ENCODE peak calls at places on chromosomes 12 and 14, in ten cellular contexts. H is iris pigment epithelial cell; W is stimulated activated naive CD4-positive, alpha-beta T cell; I is GM23248; G is NCI-H774; E is stimulated activated effector memory CD8-positive, alpha-beta T cell treated with anti-CD3 and anti-CD28 coated beads, Interleukin-12 subunit alpha, Interleukin-12 subunit beta, amount 100 ng/mL, for 72 hours; Y is GM23338; J is stimulated activated CD4-positive, alpha-beta T cell treated with anti-CD3 and anti-CD28 coated beads, Interleukin-4, amount 100 ng/mL, for 24 hours; T is IMR-90; Q is pulmonary artery endothelial cell. A is an unnamed sample.

GRCh38 chr14:60250318-60251035 is 1.5 kb downstream of the PPM1A start:
- DNase-seq in H (no peak), W (no peak), I (peak), G (no peak), E (no peak), Y (peak), J (no peak), T (peak), Q (no peak), A (peak)

GRCh38 chr14:57933363-57933762 is 67.5 kb upstream of the SLC35F4 start:
- DNase-seq in H (no peak), W (no peak), I (no peak), G (no peak), E (no peak), Y (no peak), J (no peak), T (no peak), Q (no peak), A (peak)

GRCh38 chr14:89963288-89963978 is 7.7 kb downstream of the TDP1 start:
- DNase-seq in H (no peak), W (no peak), I (no peak), G (no peak), E (no peak), Y (no peak), J (no peak), T (no peak), Q (no peak), A (no peak)

GRCh38 chr14:76997257-76997970 is 31.1 kb downstream of the IRF2BPL start:
- DNase-seq in H (no peak), W (no peak), I (peak), G (no peak), E (no peak), Y (no peak), J (no peak), T (peak), Q (no peak), A (peak)

GRCh38 chr12:3168775-3169221 is 91.6 kb downstream of the TSPAN9 start:
- DNase-seq in H (peak), W (no peak), I (peak), G (peak), E (no peak), Y (no peak), J (peak), T (peak), Q (no peak), A (peak)

GRCh38 chr14:24483604-24484252 is 24.3 kb downstream of the CMA1 start:
- DNase-seq in H (no peak), W (no peak), I (no peak), G (no peak), E (no peak), Y (no peak), J (no peak), T (peak), Q (no peak), A (no peak)

GRCh38 chr12:51536159-51536558 is 54.9 kb upstream of the SCN8A start:
- DNase-seq in H (peak), W (no peak), I (peak), G (peak), E (no peak), Y (peak), J (no peak), T (peak), Q (no peak), A (no peak)

GRCh38 chr12:98154850-98155249 is 360.5 kb upstream of the TMPO start:
- DNase-seq in H (peak), W (no peak), I (no peak), G (peak), E (no peak), Y (peak), J (no peak), T (no peak), Q (peak), A (peak)

GRCh38 chr12:98352218-98352811 is 163.1 kb upstream of the TMPO start:
- DNase-seq in H (peak), W (no peak), I (peak), G (no peak), E (peak), Y (no peak), J (no peak), T (peak), Q (peak), A (peak)

GRCh38 chr14:77364146-77364545 is 12.7 kb downstream of the TMED8 start:
- DNase-seq in H (no peak), W (no peak), I (no peak), G (no peak), E (no peak), Y (no peak), J (no peak), T (no peak), Q (no peak), A (no peak)

GRCh38 chr12:120406553-120406952 is 31.4 kb upstream of the COX6A1 start:
- DNase-seq in H (no peak), W (no peak), I (no peak), G (no peak), E (no peak), Y (no peak), J (no peak), T (no peak), Q (no peak), A (no peak)